ENCODE peak calls at places on chromosomes 12 and 14, in eight cellular contexts. One of them, this sample, is unnamed. For H3K4me1, the result is how much of the 10 kb centered on the place peaks cover.

GRCh38 chr14:71498151-71498734 is 434.0 kb upstream of the RGS6 start:
- DNase-seq in stomach: no peak
- DNase-seq in transverse colon: no peak
- DNase-seq in suprapubic skin: no peak
- DNase-seq in sigmoid colon: no peak
- DNase-seq in HepG2: no peak
- DNase-seq in SK-N-SH: no peak
- DNase-seq in GM12878: no peak
- DNase-seq in this sample: no peak

GRCh38 chr14:31592619-31593018 is 31.4 kb downstream of the NUBPL start:
- DNase-seq in stomach: no peak
- DNase-seq in transverse colon: no peak
- DNase-seq in suprapubic skin: no peak
- DNase-seq in sigmoid colon: no peak
- DNase-seq in HepG2: no peak
- DNase-seq in SK-N-SH: no peak
- DNase-seq in GM12878: no peak
- DNase-seq in this sample: no peak

GRCh38 chr14:101184104-101184455 is 280.6 kb upstream of the RTL1 start:
- DNase-seq in stomach: peak
- DNase-seq in transverse colon: no peak
- DNase-seq in suprapubic skin: peak
- DNase-seq in sigmoid colon: no peak
- DNase-seq in HepG2: no peak
- DNase-seq in SK-N-SH: peak
- DNase-seq in GM12878: no peak
- DNase-seq in this sample: peak

GRCh38 chr14:65074449-65075155 is 27.7 kb downstream of the MAX start:
- DNase-seq in stomach: no peak
- DNase-seq in transverse colon: no peak
- DNase-seq in suprapubic skin: no peak
- DNase-seq in sigmoid colon: no peak
- DNase-seq in HepG2: no peak
- DNase-seq in SK-N-SH: no peak
- DNase-seq in GM12878: no peak
- DNase-seq in this sample: no peak

GRCh38 chr14:75877292-75877691 is 104.5 kb downstream of the TGFB3 start:
- DNase-seq in stomach: no peak
- DNase-seq in transverse colon: no peak
- DNase-seq in suprapubic skin: no peak
- DNase-seq in sigmoid colon: no peak
- DNase-seq in HepG2: no peak
- DNase-seq in SK-N-SH: no peak
- DNase-seq in GM12878: no peak
- DNase-seq in this sample: no peak

GRCh38 chr12:92403210-92404175 is 257.8 kb upstream of the BTG1 start:
- DNase-seq in stomach: no peak
- DNase-seq in transverse colon: peak
- DNase-seq in suprapubic skin: no peak
- DNase-seq in sigmoid colon: no peak
- DNase-seq in HepG2: no peak
- DNase-seq in SK-N-SH: no peak
- DNase-seq in GM12878: peak
- DNase-seq in this sample: peak

GRCh38 chr14:85250369-85250768 is 279.6 kb upstream of the FLRT2 start:
- DNase-seq in stomach: no peak
- DNase-seq in transverse colon: no peak
- DNase-seq in suprapubic skin: no peak
- DNase-seq in sigmoid colon: no peak
- DNase-seq in HepG2: no peak
- DNase-seq in SK-N-SH: peak
- DNase-seq in GM12878: no peak
- DNase-seq in this sample: no peak

GRCh38 chr12:51592034-51592705 is 1.1 kb downstream of the SCN8A start:
- DNase-seq in stomach: no peak
- DNase-seq in transverse colon: no peak
- DNase-seq in suprapubic skin: no peak
- DNase-seq in sigmoid colon: no peak
- DNase-seq in HepG2: no peak
- DNase-seq in SK-N-SH: peak
- DNase-seq in GM12878: no peak
- DNase-seq in this sample: no peak

GRCh38 chr12:57240069-57240921 is 10.7 kb downstream of the STAC3 start:
- DNase-seq in stomach: peak
- DNase-seq in transverse colon: peak
- DNase-seq in suprapubic skin: no peak
- DNase-seq in sigmoid colon: peak
- DNase-seq in HepG2: no peak
- DNase-seq in SK-N-SH: peak
- DNase-seq in GM12878: no peak
- DNase-seq in this sample: no peak

GRCh38 chr12:2504577-2504976 is 290.2 kb upstream of the FKBP4 start:
- DNase-seq in stomach: no peak
- DNase-seq in transverse colon: no peak
- DNase-seq in suprapubic skin: no peak
- DNase-seq in sigmoid colon: no peak
- DNase-seq in HepG2: no peak
- DNase-seq in SK-N-SH: no peak
- DNase-seq in GM12878: no peak
- DNase-seq in this sample: no peak

GRCh38 chr12:2501464-2502181 is 293.1 kb upstream of the FKBP4 start:
- DNase-seq in stomach: no peak
- DNase-seq in transverse colon: no peak
- DNase-seq in suprapubic skin: no peak
- DNase-seq in sigmoid colon: no peak
- DNase-seq in HepG2: no peak
- DNase-seq in SK-N-SH: no peak
- DNase-seq in GM12878: no peak
- DNase-seq in this sample: no peak

GRCh38 chr12:2503036-2503435 is 291.7 kb upstream of the FKBP4 start:
- DNase-seq in stomach: no peak
- DNase-seq in transverse colon: no peak
- DNase-seq in suprapubic skin: no peak
- DNase-seq in sigmoid colon: no peak
- DNase-seq in HepG2: no peak
- DNase-seq in SK-N-SH: no peak
- DNase-seq in GM12878: no peak
- DNase-seq in this sample: no peak

GRCh38 chr12:2507811-2508210 is 287.0 kb upstream of the FKBP4 start:
- DNase-seq in stomach: no peak
- DNase-seq in transverse colon: no peak
- DNase-seq in suprapubic skin: no peak
- DNase-seq in sigmoid colon: no peak
- DNase-seq in HepG2: no peak
- DNase-seq in SK-N-SH: no peak
- DNase-seq in GM12878: no peak
- DNase-seq in this sample: no peak

GRCh38 chr12:2503762-2504161 is 291.0 kb upstream of the FKBP4 start:
- DNase-seq in stomach: peak
- DNase-seq in transverse colon: no peak
- DNase-seq in suprapubic skin: no peak
- DNase-seq in sigmoid colon: no peak
- DNase-seq in HepG2: no peak
- DNase-seq in SK-N-SH: no peak
- DNase-seq in GM12878: no peak
- DNase-seq in this sample: no peak
- TF ChIP-seq EP300 in stomach: no peak
- TF ChIP-seq EP300 in transverse colon: no peak
- TF ChIP-seq EP300 in suprapubic skin: no peak
- TF ChIP-seq EP300 in sigmoid colon: no peak
- TF ChIP-seq EP300 in HepG2: no peak
- TF ChIP-seq EP300 in SK-N-SH: no peak
- TF ChIP-seq EP300 in GM12878: no peak
- TF ChIP-seq EP300 in this sample: no peak

DNA sequence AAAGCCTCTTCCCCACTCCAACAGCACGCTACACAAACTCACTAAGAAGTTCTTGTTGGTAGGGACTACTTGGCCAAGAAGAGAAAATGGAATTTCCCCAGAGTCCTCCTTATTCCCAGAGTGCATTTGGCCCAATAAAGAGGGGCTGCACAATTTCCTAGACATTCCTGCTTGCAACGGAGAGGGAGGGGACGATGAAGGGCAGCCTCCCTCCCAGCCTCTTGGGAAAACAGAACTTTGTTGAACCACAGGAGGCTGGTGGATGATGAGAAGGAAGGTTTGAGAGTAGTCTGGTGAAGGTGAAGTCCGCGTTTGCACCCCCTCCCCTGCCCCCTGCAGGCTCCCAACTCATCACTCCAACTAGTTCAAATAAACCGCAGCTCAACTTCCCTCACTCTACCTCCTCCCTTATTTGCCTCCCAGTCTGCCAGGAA is 19.1 kb upstream of the TBX3 start:
- DNase-seq in stomach: no peak
- DNase-seq in transverse colon: no peak
- DNase-seq in suprapubic skin: no peak
- DNase-seq in sigmoid colon: no peak
- DNase-seq in HepG2: peak
- DNase-seq in SK-N-SH: no peak
- DNase-seq in GM12878: no peak
- DNase-seq in this sample: no peak
- TF ChIP-seq POLR2AphosphoS5 in stomach: no peak
- TF ChIP-seq POLR2AphosphoS5 in transverse colon: no peak
- TF ChIP-seq POLR2AphosphoS5 in suprapubic skin: no peak
- TF ChIP-seq POLR2AphosphoS5 in sigmoid colon: no peak
- TF ChIP-seq POLR2AphosphoS5 in HepG2: no peak
- TF ChIP-seq POLR2AphosphoS5 in SK-N-SH: no peak
- TF ChIP-seq POLR2AphosphoS5 in GM12878: no peak
- TF ChIP-seq POLR2AphosphoS5 in this sample: no peak

DNA sequence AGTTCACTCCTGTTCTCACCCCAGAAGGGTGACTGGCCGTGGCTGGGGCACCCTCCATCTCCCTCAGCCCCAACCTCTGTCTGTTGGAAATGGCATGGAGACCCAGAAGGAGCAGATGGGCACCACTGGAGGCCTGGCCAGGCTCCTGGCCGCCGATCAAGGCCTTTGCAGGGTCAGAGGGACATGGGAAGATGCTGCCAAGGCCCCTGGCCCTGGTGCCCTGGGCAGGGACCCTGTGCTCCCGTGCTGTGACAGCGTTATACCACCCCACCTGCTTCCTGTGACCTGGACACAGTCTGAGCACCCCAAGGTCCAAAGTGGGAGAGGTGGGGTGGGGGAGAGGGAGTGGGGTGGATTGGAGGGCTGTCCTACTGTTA is 3.5 kb downstream of the INF2 start:
- DNase-seq in stomach: no peak
- DNase-seq in transverse colon: no peak
- DNase-seq in suprapubic skin: no peak
- DNase-seq in sigmoid colon: no peak
- DNase-seq in HepG2: no peak
- DNase-seq in SK-N-SH: no peak
- DNase-seq in GM12878: no peak
- DNase-seq in this sample: no peak
- H3K4me1 ChIP-seq in stomach: half or more
- H3K4me1 ChIP-seq in transverse colon: half or more
- H3K4me1 ChIP-seq in suprapubic skin: half or more
- H3K4me1 ChIP-seq in sigmoid colon: half or more
- H3K4me1 ChIP-seq in HepG2: under half
- H3K4me1 ChIP-seq in SK-N-SH: under half
- H3K4me1 ChIP-seq in GM12878: under half
- H3K4me1 ChIP-seq in this sample: half or more

GRCh38 chr12:123966596-123966995 is 6.0 kb downstream of the CCDC92 start:
- DNase-seq in stomach: no peak
- DNase-seq in transverse colon: no peak
- DNase-seq in suprapubic skin: no peak
- DNase-seq in sigmoid colon: no peak
- DNase-seq in HepG2: no peak
- DNase-seq in SK-N-SH: no peak
- DNase-seq in GM12878: no peak
- DNase-seq in this sample: no peak
- TF ChIP-seq EP300 in stomach: no peak
- TF ChIP-seq EP300 in transverse colon: no peak
- TF ChIP-seq EP300 in suprapubic skin: no peak
- TF ChIP-seq EP300 in sigmoid colon: no peak
- TF ChIP-seq EP300 in HepG2: no peak
- TF ChIP-seq EP300 in SK-N-SH: no peak
- TF ChIP-seq EP300 in GM12878: no peak
- TF ChIP-seq EP300 in this sample: no peak

GRCh38 chr14:68279437-68279720 is 459.8 kb downstream of the RAD51B start:
- DNase-seq in stomach: no peak
- DNase-seq in transverse colon: no peak
- DNase-seq in suprapubic skin: no peak
- DNase-seq in sigmoid colon: no peak
- DNase-seq in HepG2: no peak
- DNase-seq in SK-N-SH: no peak
- DNase-seq in GM12878: no peak
- DNase-seq in this sample: no peak
- TF ChIP-seq POLR2AphosphoS5 in stomach: no peak
- TF ChIP-seq POLR2AphosphoS5 in transverse colon: no peak
- TF ChIP-seq POLR2AphosphoS5 in suprapubic skin: no peak
- TF ChIP-seq POLR2AphosphoS5 in sigmoid colon: no peak
- TF ChIP-seq POLR2AphosphoS5 in HepG2: no peak
- TF ChIP-seq POLR2AphosphoS5 in SK-N-SH: no peak
- TF ChIP-seq POLR2AphosphoS5 in GM12878: peak
- TF ChIP-seq POLR2AphosphoS5 in this sample: no peak

DNA sequence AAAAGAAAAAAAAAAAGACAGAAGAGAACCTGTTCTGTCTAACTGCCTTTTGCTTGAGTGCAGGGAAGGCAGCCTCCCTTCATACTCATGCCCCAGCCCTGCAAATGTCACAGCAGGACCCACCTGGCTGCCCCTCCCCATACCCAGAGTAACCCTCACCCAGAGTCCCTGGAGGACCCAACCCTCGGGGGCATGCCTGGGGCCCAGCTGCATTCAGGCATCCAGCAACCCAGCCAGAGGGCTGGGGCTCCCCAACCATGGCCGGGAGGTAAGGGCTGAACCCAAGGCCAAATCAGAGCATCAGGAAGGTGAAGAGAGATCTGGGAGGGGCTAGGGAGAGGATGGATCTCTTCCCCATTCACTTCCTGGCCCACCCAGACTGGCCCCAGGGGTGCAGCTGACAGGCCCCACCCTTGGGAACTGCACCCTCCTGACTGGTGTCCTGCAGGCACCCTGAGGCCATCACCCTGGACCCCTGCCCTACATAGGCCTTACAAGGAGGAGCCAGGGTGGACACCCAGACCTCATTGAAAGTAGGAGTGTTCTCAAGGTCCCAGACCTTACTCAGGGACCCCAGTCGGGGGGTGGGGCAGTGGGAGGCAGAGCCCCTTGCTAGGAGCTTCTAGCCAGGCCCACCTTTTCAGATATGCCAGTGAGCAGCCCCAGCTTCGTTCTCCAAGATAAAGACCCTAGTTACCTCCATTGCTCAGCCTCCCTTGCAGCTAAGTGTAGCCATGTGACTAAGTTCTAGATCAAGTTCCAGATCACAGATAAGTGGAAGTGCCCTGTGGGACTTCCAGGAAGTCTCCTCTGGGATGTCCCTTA is 871 bp upstream of the PLD4 start:
- DNase-seq in stomach: no peak
- DNase-seq in transverse colon: no peak
- DNase-seq in suprapubic skin: no peak
- DNase-seq in sigmoid colon: no peak
- DNase-seq in HepG2: no peak
- DNase-seq in SK-N-SH: no peak
- DNase-seq in GM12878: no peak
- DNase-seq in this sample: no peak
- H3K4me1 ChIP-seq in stomach: under half
- H3K4me1 ChIP-seq in transverse colon: under half
- H3K4me1 ChIP-seq in suprapubic skin: under half
- H3K4me1 ChIP-seq in sigmoid colon: under half
- H3K4me1 ChIP-seq in HepG2: under half
- H3K4me1 ChIP-seq in SK-N-SH: under half
- H3K4me1 ChIP-seq in GM12878: under half
- H3K4me1 ChIP-seq in this sample: under half

GRCh38 chr12:9087087-9087835 is 28.5 kb downstream of the A2M start:
- DNase-seq in stomach: no peak
- DNase-seq in transverse colon: no peak
- DNase-seq in suprapubic skin: no peak
- DNase-seq in sigmoid colon: no peak
- DNase-seq in HepG2: no peak
- DNase-seq in SK-N-SH: no peak
- DNase-seq in GM12878: no peak
- DNase-seq in this sample: no peak
- TF ChIP-seq EP300 in stomach: no peak
- TF ChIP-seq EP300 in transverse colon: no peak
- TF ChIP-seq EP300 in suprapubic skin: no peak
- TF ChIP-seq EP300 in sigmoid colon: no peak
- TF ChIP-seq EP300 in HepG2: no peak
- TF ChIP-seq EP300 in SK-N-SH: no peak
- TF ChIP-seq EP300 in GM12878: no peak
- TF ChIP-seq EP300 in this sample: no peak

This sample was measured in esophagus muscularis mucosa.